ENCODE peak calls at places on chromosome 11, in ten cellular contexts. I is A549; O is fibroblast of mammary gland; K is GM23248; M is fibroblast of pulmonary artery; E is tibial artery; P is NT2/D1; S is CD4-positive, alpha-beta memory T cell; T is heart right ventricle; R is BJ. V is an unnamed sample.

GRCh38 chr11:32006799-32007388 is 84.0 kb upstream of the RCN1 start:
- DNase-seq in I (peak; percentile 46), O (peak; percentile 50), K (peak; percentile 77), M (peak; percentile 61), E (no peak), P (peak; percentile 11), S (peak; percentile 26), T (peak; percentile 6), R (no peak), V (peak; percentile 25)

GRCh38 chr11:8006349-8006977 is 19.3 kb downstream of the EIF3F start:
- DNase-seq in I (peak; percentile 66), O (peak; percentile 74), K (peak; percentile 84), M (peak; percentile 78), E (no peak), P (peak; percentile 67), S (peak; percentile 60), T (peak; percentile 71), R (no peak), V (peak; percentile 32)

GRCh38 chr11:116553482-116553881 is 219.3 kb downstream of the BUD13 start:
- DNase-seq in I (no peak), O (no peak), K (no peak), M (no peak), E (no peak), P (no peak), S (no peak), T (no peak), R (no peak), V (no peak)

GRCh38 chr11:64626637-64627036 is 35.6 kb downstream of the SLC22A12 start:
- DNase-seq in I (no peak), O (no peak), K (no peak), M (no peak), E (no peak), P (no peak), S (no peak), T (no peak), R (no peak), V (no peak)

GRCh38 chr11:70454197-70454767 is 56.0 kb downstream of the CTTN start:
- DNase-seq in I (no peak), O (no peak), K (no peak), M (no peak), E (no peak), P (no peak), S (no peak), T (no peak), R (no peak), V (no peak)

GRCh38 chr11:9726313-9727022 is 62.6 kb downstream of the SWAP70 start:
- DNase-seq in I (peak; percentile 49), O (peak; percentile 76), K (peak; percentile 81), M (peak; percentile 59), E (no peak), P (no peak), S (no peak), T (no peak), R (no peak), V (no peak)

GRCh38 chr11:57903441-57904123 is 120.1 kb upstream of the OR9Q1 start:
- DNase-seq in I (peak; percentile 45), O (peak; percentile 1), K (peak; percentile 40), M (no peak), E (no peak), P (no peak), S (no peak), T (no peak), R (no peak), V (no peak)

GRCh38 chr11:70854891-70855556 is 397.4 kb downstream of the SHANK2 start:
- DNase-seq in I (no peak), O (no peak), K (no peak), M (no peak), E (no peak), P (no peak), S (no peak), T (no peak), R (no peak), V (peak; percentile 39)

DNA sequence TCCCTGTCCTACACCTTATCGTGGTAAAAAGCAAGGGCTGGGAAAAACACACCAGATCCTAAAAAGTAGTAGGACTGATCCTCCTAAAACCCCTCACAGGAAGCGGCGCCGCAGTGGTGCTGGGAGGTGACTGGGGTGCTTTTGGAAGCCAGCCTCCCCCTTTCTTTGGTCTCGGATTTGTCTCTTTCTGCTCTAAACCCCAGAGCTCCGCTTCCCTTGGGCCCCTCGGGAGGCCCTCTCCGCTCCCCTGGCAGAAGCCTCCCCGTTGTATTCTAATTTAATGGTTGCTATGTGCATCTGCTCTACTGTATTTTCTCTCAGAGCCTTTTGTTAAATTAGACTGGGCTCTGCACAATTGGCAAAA is 587.8 kb downstream of the OPCML start:
- DNase-seq in I (no peak), O (no peak), K (no peak), M (no peak), E (no peak), P (no peak), S (no peak), T (no peak), R (no peak), V (no peak)
- H3K4me3 ChIP-seq in I (no peak overlapping the region), O (no peak overlapping the region), K (peak overlapping the region; percentile 68), M (no peak overlapping the region), E (no peak overlapping the region), P (peak overlapping the region; percentile 57), S (no peak overlapping the region), T (no peak overlapping the region), R (no peak overlapping the region), V (no peak overlapping the region)

GRCh38 chr11:128776088-128776433 is 82.2 kb downstream of the FLI1 start:
- DNase-seq in I (no peak), O (no peak), K (no peak), M (no peak), E (no peak), P (no peak), S (peak; percentile 40), T (no peak), R (no peak), V (no peak)

GRCh38 chr11:128777369-128778011 is 83.6 kb downstream of the FLI1 start:
- DNase-seq in I (no peak), O (no peak), K (no peak), M (no peak), E (no peak), P (no peak), S (no peak), T (no peak), R (no peak), V (no peak)

GRCh38 chr11:128774593-128774992 is 80.7 kb downstream of the FLI1 start:
- DNase-seq in I (no peak), O (no peak), K (no peak), M (no peak), E (no peak), P (no peak), S (no peak), T (no peak), R (no peak), V (no peak)

GRCh38 chr11:128775513-128775912 is 81.6 kb downstream of the FLI1 start:
- DNase-seq in I (no peak), O (no peak), K (no peak), M (peak; percentile 72), E (no peak), P (no peak), S (no peak), T (no peak), R (no peak), V (no peak)

DNA sequence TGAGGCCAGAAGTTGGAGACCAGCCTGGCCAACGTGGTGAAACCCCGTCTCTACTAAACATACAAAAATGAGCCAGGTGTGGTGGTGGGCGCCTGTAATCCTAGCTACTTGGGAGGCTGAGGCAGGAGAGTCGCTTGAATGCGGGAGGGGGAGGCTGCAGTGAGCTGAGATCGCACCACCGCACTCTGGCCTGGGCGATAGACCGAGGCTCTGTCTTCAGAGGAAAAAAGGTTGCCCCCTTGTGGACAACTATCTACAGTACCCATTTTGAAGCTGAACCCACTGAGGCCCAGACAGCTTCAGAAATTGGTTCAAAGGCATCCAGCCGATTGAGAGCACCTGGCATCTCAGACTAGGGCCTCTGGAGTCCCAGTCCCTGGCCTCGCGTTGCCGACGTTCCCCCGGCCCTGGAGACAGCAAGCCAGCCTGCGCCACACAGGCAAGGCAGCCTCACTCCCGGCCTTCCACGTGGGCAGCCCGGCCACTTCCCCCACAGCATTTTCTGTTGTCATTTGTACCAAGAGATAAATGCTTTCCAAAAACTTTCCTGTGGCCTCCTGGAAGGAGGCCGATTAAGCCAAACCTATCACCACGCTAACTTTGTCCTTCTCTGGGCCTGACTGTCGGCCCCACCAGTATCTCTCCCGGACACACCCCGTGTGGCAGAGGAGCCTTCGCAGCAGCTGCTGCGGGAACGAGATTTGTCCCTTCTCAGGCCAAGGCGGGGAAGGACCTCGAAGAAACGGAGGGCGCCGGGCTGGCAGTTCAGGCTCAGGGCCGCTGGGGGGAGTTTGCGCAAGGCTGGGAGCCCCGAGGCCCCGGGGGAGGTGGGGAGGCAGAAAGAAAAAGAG is 82.8 kb downstream of the FLI1 start:
- DNase-seq in I (peak; percentile 31), O (peak; percentile 34), K (peak; percentile 33), M (peak; percentile 42), E (no peak), P (no peak), S (peak; percentile 56), T (peak; percentile 67), R (no peak), V (no peak)
- H3K4me3 ChIP-seq in I (no peak overlapping the region), O (no peak overlapping the region), K (no peak overlapping the region), M (no peak overlapping the region), E (no peak overlapping the region), P (no peak overlapping the region), S (no peak overlapping the region), T (no peak overlapping the region), R (no peak overlapping the region), V (no peak overlapping the region)

DNA sequence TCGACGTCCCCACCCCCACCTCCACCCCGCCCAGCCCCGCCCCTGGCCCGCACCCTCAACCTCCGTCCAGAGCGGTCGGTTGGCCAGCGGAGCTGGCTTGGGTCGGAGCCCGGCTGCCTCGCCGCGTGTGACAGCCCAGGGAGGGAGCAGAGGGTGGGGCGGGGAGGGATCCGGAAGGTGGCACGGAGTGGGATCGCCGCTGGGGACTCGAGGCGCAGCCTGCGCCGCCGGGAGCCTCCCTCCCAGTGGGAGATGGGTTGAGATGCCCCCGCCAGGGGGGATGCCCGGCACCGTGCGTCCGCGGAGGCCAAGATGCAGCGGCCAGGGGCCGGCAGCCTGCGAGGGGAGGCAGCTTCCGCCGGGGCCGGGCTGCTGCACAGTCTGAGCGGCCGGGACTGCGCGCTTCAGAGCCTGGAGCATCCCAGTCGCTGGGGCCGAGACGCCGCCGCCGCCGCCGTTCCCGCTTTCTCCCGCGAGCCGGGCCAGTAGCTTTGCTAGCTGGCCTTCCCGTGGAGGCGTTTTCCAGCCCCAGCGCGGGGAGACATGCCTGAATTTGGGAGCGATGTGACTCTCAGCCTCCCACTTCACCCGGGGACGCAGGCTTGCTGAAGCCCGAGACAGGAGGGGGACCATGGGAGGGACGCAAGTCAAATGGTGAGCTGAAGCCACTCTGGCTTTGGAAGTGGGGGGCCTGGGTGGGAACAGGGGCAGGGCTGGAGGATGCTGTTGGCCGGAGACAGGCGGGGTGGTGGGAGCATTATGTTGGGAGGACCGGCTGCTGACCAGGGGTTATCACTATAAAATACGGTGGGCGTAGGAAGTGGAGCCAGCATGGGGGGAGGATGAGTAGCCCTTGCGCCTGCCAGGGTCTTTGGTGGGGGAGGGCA is 40.2 kb downstream of the DIXDC1 start:
- DNase-seq in I (no peak), O (peak; percentile 22), K (peak; percentile 78), M (peak; percentile 28), E (peak; percentile 93), P (no peak), S (peak; percentile 12), T (peak; percentile 72), R (no peak), V (no peak)
- H3K4me3 ChIP-seq in I (no peak overlapping the region), O (peak overlapping the region; percentile 81), K (peak overlapping the region; percentile 100), M (peak overlapping the region; percentile 72), E (peak overlapping the region; percentile 84), P (peak overlapping the region; percentile 53), S (no peak overlapping the region), T (peak overlapping the region; percentile 75), R (peak overlapping the region; percentile 53), V (peak overlapping the region; percentile 33)

GRCh38 chr11:2699531-2700414 is at the start of gene KCNQ1OT1:
- DNase-seq in I (peak; percentile 95), O (peak; percentile 89), K (peak; percentile 92), M (peak; percentile 95), E (peak; percentile 96), P (peak; percentile 63), S (peak; percentile 86), T (peak; percentile 90), R (peak; percentile 82), V (peak; percentile 81)

GRCh38 chr11:2699185-2699530 is 636 bp downstream of the KCNQ1OT1 start:
- DNase-seq in I (peak; percentile 12), O (no peak), K (peak; percentile 61), M (no peak), E (peak; percentile 67), P (no peak), S (no peak), T (no peak), R (no peak), V (no peak)

GRCh38 chr11:2696461-2696860 is 3.3 kb downstream of the KCNQ1OT1 start:
- DNase-seq in I (no peak), O (no peak), K (peak; percentile 12), M (no peak), E (no peak), P (no peak), S (no peak), T (no peak), R (no peak), V (no peak)

GRCh38 chr11:2698386-2699184 is 1.2 kb downstream of the KCNQ1OT1 start:
- DNase-seq in I (no peak), O (peak; percentile 14), K (peak; percentile 58), M (no peak), E (peak; percentile 16), P (no peak), S (no peak), T (no peak), R (no peak), V (no peak)

GRCh38 chr11:2697871-2698270 is 1.9 kb downstream of the KCNQ1OT1 start:
- DNase-seq in I (no peak), O (no peak), K (peak; percentile 35), M (no peak), E (no peak), P (no peak), S (no peak), T (no peak), R (no peak), V (peak; percentile 31)
- H3K4me3 ChIP-seq in I (no peak overlapping the region), O (peak overlapping the region; percentile 76), K (peak overlapping the region; percentile 95), M (peak overlapping the region; percentile 88), E (peak overlapping the region; percentile 66), P (peak overlapping the region; percentile 67), S (no peak overlapping the region), T (peak overlapping the region; percentile 81), R (peak overlapping the region; percentile 82), V (peak overlapping the region; percentile 63)

V was measured in LNCaP clone FGC.